ENCODE peak calls at places on chromosomes 11 and 22, in nine cellular contexts. F is GM12864, I is cardiac muscle cell, M is fibroblast of mammary gland, X is fibroblast of lung, N is fibroblast of pulmonary artery, L is left lung, G is Calu3, K is bronchial epithelial cell. J is an unnamed sample.

GRCh38 chr22:32343929-32344328 is 13.7 kb upstream of the RFPL3 start:
- DNase-seq in F (no peak), I (no peak), M (no peak), X (no peak), N (no peak), L (no peak), G (no peak), K (no peak), J (no peak)

GRCh38 chr22:23110922-23111527 is 30.8 kb downstream of the RSPH14 start:
- DNase-seq in F (no peak), I (no peak), M (no peak), X (no peak), N (no peak), L (no peak), G (no peak), K (no peak), J (no peak)

GRCh38 chr22:31604746-31605705 is 57.0 kb downstream of the PISD start:
- DNase-seq in F (no peak), I (peak), M (no peak), X (no peak), N (no peak), L (no peak), G (no peak), K (no peak), J (no peak)

GRCh38 chr11:84465040-84465439 is 1162.1 kb downstream of the DLG2 start:
- DNase-seq in F (no peak), I (no peak), M (peak), X (peak), N (peak), L (no peak), G (no peak), K (no peak), J (no peak)

GRCh38 chr22:36734171-36735058 is 30.9 kb upstream of the CACNG2 start:
- DNase-seq in F (no peak), I (no peak), M (peak), X (peak), N (peak), L (no peak), G (no peak), K (no peak), J (no peak)

GRCh38 chr11:75078233-75078632 is 18.4 kb downstream of the OR2AT4 start:
- DNase-seq in F (no peak), I (no peak), M (peak), X (no peak), N (peak), L (no peak), G (no peak), K (no peak), J (no peak)

GRCh38 chr11:62665630-62666258 is 632 bp downstream of the CSKMT start:
- DNase-seq in F (no peak), I (peak), M (peak), X (peak), N (peak), L (peak), G (peak), K (no peak), J (peak)

GRCh38 chr11:111047376-111047775 is 198.1 kb upstream of the POU2AF2 start:
- DNase-seq in F (no peak), I (no peak), M (peak), X (peak), N (no peak), L (no peak), G (no peak), K (no peak), J (no peak)

GRCh38 chr11:72113170-72113808 is 794 bp upstream of the ANAPC15 start:
- DNase-seq in F (no peak), I (no peak), M (peak), X (no peak), N (no peak), L (no peak), G (no peak), K (peak), J (no peak)

GRCh38 chr11:77396911-77397310 is 77.0 kb downstream of the PAK1 start:
- DNase-seq in F (no peak), I (no peak), M (no peak), X (no peak), N (no peak), L (no peak), G (no peak), K (no peak), J (no peak)

GRCh38 chr11:1549355-1550330 is 22.4 kb downstream of the DUSP8 start:
- DNase-seq in F (no peak), I (no peak), M (no peak), X (no peak), N (no peak), L (peak), G (no peak), K (no peak), J (no peak)

GRCh38 chr11:1780700-1781592 is 17.2 kb upstream of the CTSD start:
- DNase-seq in F (no peak), I (no peak), M (no peak), X (no peak), N (no peak), L (peak), G (no peak), K (no peak), J (no peak)

GRCh38 chr11:124623861-124624525 is 1.3 kb downstream of the TBRG1 start:
- DNase-seq in F (no peak), I (no peak), M (peak), X (peak), N (no peak), L (no peak), G (no peak), K (no peak), J (no peak)

GRCh38 chr22:44412136-44412731 is 85.8 kb downstream of the RTL6 start:
- DNase-seq in F (no peak), I (no peak), M (no peak), X (no peak), N (no peak), L (peak), G (no peak), K (no peak), J (no peak)

GRCh38 chr11:124202951-124203350 is 19.8 kb downstream of the OR10D3 start:
- DNase-seq in F (no peak), I (no peak), M (no peak), X (no peak), N (no peak), L (no peak), G (no peak), K (no peak), J (no peak)

GRCh38 chr11:96173906-96174305 is 169.1 kb downstream of the MAML2 start:
- DNase-seq in F (no peak), I (no peak), M (no peak), X (no peak), N (no peak), L (no peak), G (no peak), K (no peak), J (no peak)

GRCh38 chr22:40955516-40955915 is 4.3 kb downstream of the RBX1 start:
- DNase-seq in F (no peak), I (no peak), M (peak), X (peak), N (peak), L (no peak), G (no peak), K (no peak), J (no peak)

GRCh38 chr11:62883677-62884076 is 3.0 kb downstream of the SLC3A2 start:
- DNase-seq in F (no peak), I (no peak), M (no peak), X (no peak), N (no peak), L (no peak), G (no peak), K (no peak), J (no peak)

GRCh38 chr11:3153291-3153861 is 11.7 kb downstream of the OSBPL5 start:
- DNase-seq in F (no peak), I (no peak), M (peak), X (peak), N (peak), L (peak), G (no peak), K (no peak), J (no peak)

GRCh38 chr11:128188346-128189115 is 398.8 kb downstream of the ETS1 start:
- DNase-seq in F (no peak), I (no peak), M (no peak), X (no peak), N (no peak), L (no peak), G (no peak), K (no peak), J (no peak)

GRCh38 chr22:17748555-17749353 is 25.5 kb downstream of the BID start:
- DNase-seq in F (no peak), I (peak), M (no peak), X (no peak), N (no peak), L (no peak), G (no peak), K (no peak), J (peak)

GRCh38 chr11:30358569-30358968 is 35.7 kb downstream of the ARL14EP start:
- DNase-seq in F (no peak), I (no peak), M (no peak), X (no peak), N (no peak), L (no peak), G (no peak), K (no peak), J (no peak)

GRCh38 chr11:10674991-10675440 is 18.5 kb downstream of the IRAG1 start:
- DNase-seq in F (no peak), I (no peak), M (no peak), X (no peak), N (no peak), L (no peak), G (no peak), K (no peak), J (no peak)

GRCh38 chr22:49261616-49262015 is 566.1 kb downstream of the BRD1 start:
- DNase-seq in F (no peak), I (no peak), M (no peak), X (no peak), N (no peak), L (no peak), G (no peak), K (no peak), J (no peak)

GRCh38 chr11:1830500-1831223 is 4.1 kb upstream of the SYT8 start:
- DNase-seq in F (no peak), I (no peak), M (no peak), X (no peak), N (no peak), L (peak), G (peak), K (peak), J (no peak)

GRCh38 chr11:19419021-19419750 is 178.4 kb upstream of the E2F8 start:
- DNase-seq in F (no peak), I (no peak), M (peak), X (peak), N (peak), L (no peak), G (no peak), K (peak), J (no peak)

GRCh38 chr22:31998784-31999435 is 44.2 kb upstream of the SLC5A1 start:
- DNase-seq in F (no peak), I (no peak), M (no peak), X (no peak), N (no peak), L (no peak), G (no peak), K (no peak), J (no peak)

GRCh38 chr22:37802310-37803194 is 5.2 kb upstream of the GCAT start:
- DNase-seq in F (no peak), I (peak), M (no peak), X (peak), N (peak), L (peak), G (peak), K (no peak), J (peak)

GRCh38 chr11:83158965-83159900 is 2.3 kb downstream of the PCF11 start:
- DNase-seq in F (no peak), I (no peak), M (no peak), X (no peak), N (no peak), L (no peak), G (no peak), K (no peak), J (no peak)

DNA sequence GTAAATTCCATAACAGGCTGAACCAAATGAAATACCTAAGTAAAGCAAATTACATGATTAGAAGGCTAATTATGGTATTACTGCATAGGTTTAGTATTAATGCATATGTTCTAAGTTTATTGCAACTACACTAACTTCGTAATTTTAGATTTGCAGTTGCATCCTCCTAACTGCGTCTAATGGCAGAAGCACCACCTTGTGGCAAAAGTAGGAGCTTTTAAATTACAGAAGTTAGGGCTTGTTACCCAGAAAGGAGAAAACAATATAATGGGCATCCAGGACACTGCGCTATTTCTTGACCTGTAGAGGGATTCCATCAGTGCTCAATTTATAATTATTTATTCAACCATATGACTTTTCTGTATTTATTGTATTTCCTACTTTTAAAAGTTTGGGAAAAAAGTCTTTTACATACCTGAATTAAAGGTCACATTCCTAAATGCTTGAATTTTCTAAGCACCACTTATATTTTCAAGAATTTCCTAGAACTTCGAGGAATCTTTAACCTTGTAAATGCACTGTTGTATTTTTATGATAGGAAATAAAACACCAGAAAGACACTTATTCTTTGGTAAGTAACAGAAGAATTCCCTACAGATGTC is 16.3 kb upstream of the GPR83 start:
- DNase-seq in F (no peak), I (peak), M (peak), X (peak), N (peak), L (no peak), G (no peak), K (peak), J (no peak)
- TF ChIP-seq CTCF in F (peak), I (peak), M (peak), X (peak), N (peak), L (peak), G (no peak), K (peak), J (no peak)

DNA sequence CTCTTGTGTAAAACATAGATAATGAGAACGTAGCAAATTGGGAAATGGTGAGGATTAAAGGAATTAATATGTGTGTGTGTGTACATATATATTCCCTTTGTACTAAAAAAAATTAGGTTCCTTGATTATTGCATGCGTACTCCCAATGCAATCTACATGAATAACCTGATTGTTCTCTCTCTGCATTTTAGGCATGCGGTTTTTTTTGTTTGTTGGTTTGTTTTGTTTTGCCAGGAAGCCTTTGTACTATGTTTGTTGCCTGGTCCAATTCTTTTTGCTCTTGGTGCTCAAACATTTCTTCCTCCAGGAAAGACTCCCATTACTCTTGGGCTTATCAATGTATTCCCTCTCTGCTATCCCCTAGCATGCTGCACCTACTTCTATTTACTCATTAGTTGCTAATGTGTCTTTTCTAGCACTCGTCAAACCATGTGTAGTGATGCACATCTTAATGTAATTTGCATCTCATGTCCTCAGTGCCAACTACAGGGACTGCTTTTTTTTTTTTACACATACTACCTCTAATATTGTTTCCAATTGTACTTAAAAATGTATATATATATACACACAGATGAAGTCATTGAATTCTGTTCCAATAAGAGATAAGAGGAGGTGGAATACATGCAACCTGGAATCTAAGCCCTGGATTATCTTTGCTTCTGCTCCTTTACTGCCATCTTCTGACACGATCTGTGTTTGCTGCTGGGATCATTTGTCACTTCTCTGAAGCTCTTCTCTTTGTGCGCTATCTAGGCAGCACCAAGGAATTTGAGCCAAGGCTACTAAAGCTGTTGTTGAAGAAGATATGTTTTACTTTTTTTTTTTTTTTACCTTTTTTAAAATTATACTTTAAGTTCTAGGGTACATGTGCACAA is 197.2 kb upstream of the ANO3 start:
- DNase-seq in F (no peak), I (peak), M (peak), X (peak), N (peak), L (no peak), G (peak), K (peak), J (peak)
- TF ChIP-seq CTCF in F (peak), I (peak), M (peak), X (peak), N (peak), L (no peak), G (no peak), K (peak), J (no peak)

GRCh38 chr11:70043482-70043881 is 34.6 kb upstream of the ANO1 start:
- DNase-seq in F (no peak), I (no peak), M (no peak), X (no peak), N (no peak), L (no peak), G (no peak), K (no peak), J (no peak)

GRCh38 chr11:70049045-70049444 is 29.1 kb upstream of the ANO1 start:
- DNase-seq in F (no peak), I (no peak), M (no peak), X (no peak), N (no peak), L (no peak), G (no peak), K (no peak), J (no peak)

GRCh38 chr11:70046089-70046488 is 32.0 kb upstream of the ANO1 start:
- DNase-seq in F (no peak), I (no peak), M (no peak), X (no peak), N (no peak), L (no peak), G (no peak), K (no peak), J (no peak)

GRCh38 chr11:70050243-70050642 is 27.9 kb upstream of the ANO1 start:
- DNase-seq in F (no peak), I (no peak), M (no peak), X (no peak), N (no peak), L (no peak), G (no peak), K (no peak), J (no peak)

GRCh38 chr11:70048279-70049024 is 29.7 kb upstream of the ANO1 start:
- DNase-seq in F (no peak), I (peak), M (no peak), X (no peak), N (no peak), L (no peak), G (peak), K (peak), J (peak)
- TF ChIP-seq CTCF in F (peak), I (peak), M (peak), X (peak), N (peak), L (no peak), G (peak), K (peak), J (peak)

GRCh38 chr11:92638678-92639077 is 330.8 kb upstream of the MTNR1B start:
- DNase-seq in F (no peak), I (no peak), M (no peak), X (no peak), N (no peak), L (no peak), G (no peak), K (no peak), J (no peak)

GRCh38 chr11:92643827-92644226 is 325.6 kb upstream of the MTNR1B start:
- DNase-seq in F (no peak), I (no peak), M (no peak), X (no peak), N (no peak), L (no peak), G (no peak), K (no peak), J (no peak)

GRCh38 chr11:92642146-92642919 is 327.1 kb upstream of the MTNR1B start:
- DNase-seq in F (no peak), I (no peak), M (no peak), X (no peak), N (no peak), L (no peak), G (no peak), K (peak), J (no peak)
- TF ChIP-seq CTCF in F (no peak), I (no peak), M (no peak), X (no peak), N (no peak), L (no peak), G (no peak), K (no peak), J (no peak)

GRCh38 chr11:73402834-73403185 is 26.6 kb downstream of the RELT start:
- DNase-seq in F (no peak), I (no peak), M (no peak), X (no peak), N (peak), L (no peak), G (no peak), K (no peak), J (no peak)
- TF ChIP-seq CTCF in F (peak), I (peak), M (peak), X (peak), N (peak), L (no peak), G (no peak), K (peak), J (no peak)

DNA sequence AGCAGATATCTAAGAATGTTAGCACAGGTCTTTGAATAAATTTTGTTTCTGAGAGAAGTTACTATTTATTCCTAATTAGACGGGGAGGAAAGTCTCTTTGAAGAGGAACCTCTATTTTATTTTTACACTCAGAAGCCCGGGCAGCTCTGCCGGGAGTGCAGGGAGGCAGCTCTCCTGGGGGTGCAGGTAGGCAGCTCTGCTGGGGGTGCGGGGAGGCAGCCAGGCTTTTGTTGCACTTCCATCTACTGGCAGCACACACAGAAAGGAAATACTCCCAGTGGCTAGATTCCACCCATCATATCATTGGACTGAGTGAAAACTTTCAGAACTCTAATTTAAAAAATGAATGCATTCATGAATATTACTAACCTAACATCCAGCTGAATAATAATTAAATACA is 24.6 kb downstream of the OR10A6 start:
- DNase-seq in F (no peak), I (no peak), M (no peak), X (no peak), N (no peak), L (no peak), G (no peak), K (peak), J (no peak)
- TF ChIP-seq CTCF in F (no peak), I (no peak), M (no peak), X (no peak), N (no peak), L (no peak), G (no peak), K (no peak), J (no peak)

DNA sequence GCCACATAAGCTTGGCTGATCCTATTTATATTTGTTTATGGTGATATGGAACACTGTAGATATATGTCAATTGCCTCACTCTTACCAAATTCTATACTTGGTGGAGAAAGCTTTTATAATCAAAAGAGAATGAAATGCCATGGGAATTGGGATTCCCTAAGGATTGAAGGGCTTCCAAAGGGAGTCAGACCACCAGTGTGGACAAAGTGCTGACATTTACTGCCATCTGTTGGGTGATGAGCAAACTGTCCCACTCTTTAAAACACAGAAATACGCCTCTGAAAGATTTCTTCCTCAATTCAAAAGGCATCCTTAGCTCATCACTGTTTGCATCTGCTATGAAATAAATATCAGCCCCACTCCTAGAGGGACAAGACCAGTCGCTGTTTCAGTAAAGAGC is 7.1 kb downstream of the SLC1A2 start:
- DNase-seq in F (no peak), I (peak), M (peak), X (no peak), N (peak), L (no peak), G (no peak), K (peak), J (no peak)
- TF ChIP-seq CTCF in F (peak), I (peak), M (peak), X (peak), N (peak), L (peak), G (peak), K (peak), J (peak)